ENCODE peak calls at places on chromosomes 11 and 22, in eight cellular contexts. D is kidney epithelial cell, L is tibial artery, Z is heart left ventricle, N is aorta, O is heart right ventricle, T is IMR-90, R is body of pancreas. A is an unnamed sample.

GRCh38 chr11:9802291-9802861 is 138.5 kb downstream of the SWAP70 start:
- DNase-seq in O (no peak), D (peak; percentile 19), R (no peak), L (no peak), Z (no peak), T (peak; percentile 91), N (no peak), A (peak; percentile 33)

GRCh38 chr11:2562181-2562581 is 117.4 kb downstream of the KCNQ1 start:
- DNase-seq in O (no peak), N (peak; percentile 46), L (peak; percentile 46), Z (no peak), D (no peak), R (peak; percentile 56), T (no peak), A (no peak)

GRCh38 chr22:47686594-47687363 is 924.3 kb downstream of the TBC1D22A start:
- DNase-seq in L (no peak), T (no peak), N (no peak), Z (no peak), R (no peak), O (no peak), D (no peak), A (no peak)

GRCh38 chr22:39514373-39514973 is 5.9 kb upstream of the ATF4 start:
- DNase-seq in T (peak; percentile 34), Z (peak; percentile 62), D (no peak), L (no peak), O (peak; percentile 64), N (no peak), R (peak; percentile 80), A (peak; percentile 57)

GRCh38 chr11:99351620-99352019 is 330.9 kb downstream of the CNTN5 start:
- DNase-seq in T (peak; percentile 1), R (no peak), O (no peak), Z (no peak), N (no peak), D (no peak), L (no peak), A (peak; percentile 4)

GRCh38 chr22:27857441-27857840 is 55.9 kb upstream of the MN1 start:
- DNase-seq in R (no peak), N (no peak), L (no peak), Z (no peak), T (peak; percentile 72), O (no peak), D (no peak), A (no peak)

GRCh38 chr11:926341-926916 is 759 bp downstream of the AP2A2 start:
- DNase-seq in N (peak; percentile 65), D (no peak), L (peak; percentile 74), O (peak; percentile 53), R (peak; percentile 51), Z (peak; percentile 72), T (peak; percentile 69), A (peak; percentile 37)

GRCh38 chr11:61531033-61531432 is 22.5 kb downstream of the LRRC10B start:
- DNase-seq in D (no peak), N (no peak), T (no peak), L (no peak), O (no peak), Z (no peak), R (no peak), A (no peak)

GRCh38 chr22:42396621-42397331 is 35.4 kb downstream of the NFAM1 start:
- DNase-seq in T (no peak), N (peak; percentile 82), L (peak; percentile 76), Z (peak; percentile 57), O (peak; percentile 13), D (no peak), R (no peak), A (no peak)

GRCh38 chr11:32312865-32313403 is 122.4 kb downstream of the WT1 start:
- DNase-seq in D (no peak), Z (no peak), N (no peak), O (no peak), L (no peak), T (peak; percentile 52), R (peak; percentile 25), A (peak; percentile 57)

GRCh38 chr11:20022363-20023081 is 137.8 kb downstream of the DBX1 start:
- DNase-seq in L (no peak), R (peak; percentile 51), D (no peak), Z (no peak), O (no peak), T (peak; percentile 63), N (no peak), A (peak; percentile 61)

GRCh38 chr22:43263645-43264514 is 76.9 kb upstream of the TTLL12 start:
- DNase-seq in N (peak; percentile 69), R (peak; percentile 66), Z (peak; percentile 61), D (peak; percentile 54), L (no peak), O (peak; percentile 62), T (peak; percentile 88), A (peak; percentile 96)

GRCh38 chr11:61160487-61161189 is 588 bp downstream of the VPS37C start:
- DNase-seq in O (no peak), R (no peak), Z (no peak), N (no peak), L (no peak), T (no peak), D (no peak), A (no peak)

GRCh38 chr22:28703436-28703835 is 23.8 kb upstream of the TTC28 start:
- DNase-seq in T (no peak), N (no peak), R (no peak), O (no peak), Z (no peak), L (no peak), D (no peak), A (no peak)

GRCh38 chr11:134338654-134339053 is 6.9 kb downstream of the GLB1L2 start:
- DNase-seq in D (no peak), T (no peak), N (no peak), R (no peak), Z (no peak), O (no peak), L (no peak), A (no peak)

GRCh38 chr11:85826096-85826855 is 15.3 kb upstream of the SYTL2 start:
- DNase-seq in D (no peak), O (peak; percentile 37), T (peak; percentile 47), L (no peak), N (no peak), Z (peak; percentile 38), R (peak; percentile 17), A (peak; percentile 40)

GRCh38 chr11:106131998-106132397 is 54.5 kb downstream of the AASDHPPT start:
- DNase-seq in D (no peak), R (no peak), N (no peak), T (no peak), O (no peak), Z (no peak), L (no peak), A (no peak)

GRCh38 chr11:93444671-93445073 is 98.5 kb downstream of the SMCO4 start:
- DNase-seq in D (peak; percentile 92), Z (no peak), N (no peak), L (no peak), T (peak; percentile 2), R (peak; percentile 53), O (no peak), A (peak; percentile 10)

GRCh38 chr11:109856958-109857357 is 236.2 kb upstream of the ZC3H12C start:
- DNase-seq in D (no peak), L (no peak), O (no peak), Z (no peak), N (no peak), R (no peak), T (peak; percentile 21), A (peak; percentile 7)

GRCh38 chr11:111851636-111852035 is 19.7 kb downstream of the ALG9 start:
- DNase-seq in N (no peak), D (no peak), O (no peak), L (no peak), R (no peak), T (peak; percentile 35), Z (no peak), A (no peak)

GRCh38 chr11:111846640-111847039 is 24.7 kb downstream of the ALG9 start:
- DNase-seq in L (no peak), N (no peak), Z (no peak), T (peak; percentile 92), O (no peak), R (no peak), D (no peak), A (peak; percentile 79)

GRCh38 chr11:111851067-111851466 is 20.3 kb downstream of the ALG9 start:
- DNase-seq in L (no peak), R (no peak), O (no peak), Z (no peak), T (no peak), D (no peak), N (no peak), A (no peak)

GRCh38 chr11:111852103-111852502 is 19.3 kb downstream of the ALG9 start:
- DNase-seq in Z (no peak), R (no peak), L (no peak), D (no peak), T (no peak), N (no peak), O (no peak), A (no peak)

GRCh38 chr11:111849631-111850030 is 21.8 kb downstream of the ALG9 start:
- DNase-seq in O (no peak), L (no peak), Z (no peak), R (no peak), D (no peak), T (no peak), N (no peak), A (no peak)
- H3K36me3 ChIP-seq in O (no peaks in the 10 kb centered on the region), L (peaks cover 58% of the 10 kb centered on the region), Z (peaks cover 79% of the 10 kb centered on the region), R (no peaks in the 10 kb centered on the region), D (no peaks in the 10 kb centered on the region), T (peaks cover 7% of the 10 kb centered on the region), N (peaks cover 7% of the 10 kb centered on the region), A (peaks cover 4% of the 10 kb centered on the region)

GRCh38 chr11:57324154-57324885 is 432 bp downstream of the TNKS1BP1 start:
- DNase-seq in R (peak; percentile 45), Z (peak; percentile 62), O (peak; percentile 45), N (peak; percentile 71), T (peak; percentile 48), L (peak; percentile 81), D (no peak), A (peak; percentile 34)
- H3K36me3 ChIP-seq in R (no peaks in the 10 kb centered on the region), Z (peaks cover 40% of the 10 kb centered on the region), O (no peaks in the 10 kb centered on the region), N (no peaks in the 10 kb centered on the region), T (peaks cover 42% of the 10 kb centered on the region), L (peaks cover 44% of the 10 kb centered on the region), D (no peaks in the 10 kb centered on the region), A (peaks cover 44% of the 10 kb centered on the region)

DNA sequence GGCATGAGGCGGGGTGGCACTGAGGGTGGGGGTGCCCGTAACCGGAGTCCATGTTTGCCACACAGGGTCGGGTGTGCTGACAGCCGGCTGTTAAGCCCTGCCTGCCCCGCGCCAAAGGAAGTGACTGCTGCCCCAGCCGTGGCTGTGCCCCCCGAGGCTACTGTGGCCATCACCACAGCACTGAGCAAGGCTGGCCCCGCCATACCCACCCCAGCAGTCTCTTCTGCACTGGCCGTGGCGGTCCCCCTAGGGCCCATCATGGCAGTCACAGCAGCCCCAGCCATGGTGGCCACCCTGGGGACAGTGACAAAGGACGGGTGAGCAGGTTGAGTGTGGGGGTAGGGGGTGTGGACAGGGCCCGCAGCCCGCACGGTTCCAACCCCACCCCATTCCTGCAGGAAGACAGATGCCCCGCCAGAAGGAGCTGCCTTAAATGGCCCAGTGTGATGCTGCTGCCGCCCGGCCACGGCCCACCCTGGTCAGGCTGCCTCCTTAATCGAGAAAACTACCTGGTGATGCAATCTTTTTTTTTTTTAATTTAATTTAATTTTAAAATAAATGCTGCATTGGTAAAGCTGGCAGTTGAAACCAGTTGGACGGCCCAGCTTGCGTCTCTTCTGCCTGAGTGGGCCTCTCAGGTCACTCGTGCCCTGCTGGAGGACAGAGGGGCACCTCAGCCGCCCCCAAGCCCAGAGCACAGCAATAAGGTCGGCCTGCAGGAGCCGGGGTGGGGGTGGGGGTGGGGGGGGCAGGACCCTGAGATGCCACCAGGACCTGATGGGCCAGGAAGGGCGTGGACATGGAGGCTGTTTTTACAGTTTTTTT is 30.8 kb downstream of the SBF1 start:
- DNase-seq in R (peak; percentile 16), T (no peak), Z (no peak), L (no peak), D (no peak), O (no peak), N (no peak), A (no peak)
- H3K36me3 ChIP-seq in R (no peaks in the 10 kb centered on the region), T (peaks cover 65% of the 10 kb centered on the region), Z (peaks cover 88% of the 10 kb centered on the region), L (peaks cover 72% of the 10 kb centered on the region), D (peaks cover 5% of the 10 kb centered on the region), O (no peaks in the 10 kb centered on the region), N (no peaks in the 10 kb centered on the region), A (peaks cover 51% of the 10 kb centered on the region)

GRCh38 chr22:23283591-23284503 is 103.5 kb downstream of the BCR start:
- DNase-seq in Z (no peak), L (no peak), N (no peak), O (no peak), R (no peak), T (no peak), D (no peak), A (no peak)
- H3K36me3 ChIP-seq in Z (peaks cover 51% of the 10 kb centered on the region), L (peaks cover 70% of the 10 kb centered on the region), N (no peaks in the 10 kb centered on the region), O (no peaks in the 10 kb centered on the region), R (no peaks in the 10 kb centered on the region), T (peaks cover 35% of the 10 kb centered on the region), D (peaks cover 5% of the 10 kb centered on the region), A (peaks cover 56% of the 10 kb centered on the region)

A was measured in brain microvascular endothelial cell.